ENCODE peak calls at places on chromosome 3, in four cellular contexts. V is activated CD8-positive, alpha-beta memory T cell treated with anti-CD3 and anti-CD28 coated beads for 4 hours; M is T-helper 1 cell; E is testis. C is an unnamed sample.

GRCh38 chr3:78221300-78221699 is 1181.4 kb downstream of the ROBO2 start:
- DNase-seq in V (no peak), M (no peak), E (no peak), C (no peak)

GRCh38 chr3:38493019-38493418 is 3.1 kb upstream of the EXOG start:
- DNase-seq in V (no peak), M (no peak), E (no peak), C (no peak)

GRCh38 chr3:195887670-195888069 is 20.7 kb downstream of the TNK2 start:
- DNase-seq in V (no peak), M (no peak), E (no peak), C (no peak)

GRCh38 chr3:108255131-108255530 is 32.9 kb upstream of the IFT57 start:
- DNase-seq in V (no peak), M (no peak), E (no peak), C (no peak)

GRCh38 chr3:16350041-16350952 is 85.3 kb downstream of the OXNAD1 start:
- DNase-seq in V (no peak), M (no peak), E (no peak), C (no peak)

GRCh38 chr3:28171962-28172361 is 69.5 kb upstream of the CMC1 start:
- DNase-seq in V (no peak), M (no peak), E (no peak), C (no peak)

GRCh38 chr3:119891944-119892721 is 110.2 kb downstream of the NR1I2 start:
- DNase-seq in V (peak; percentile 7), M (peak; percentile 20), E (peak; percentile 33), C (peak; percentile 25)

GRCh38 chr3:22122567-22122966 is 371.6 kb upstream of the ZNF385D start:
- DNase-seq in V (no peak), M (no peak), E (no peak), C (no peak)

GRCh38 chr3:127090218-127091160 is 102.4 kb upstream of the PRR23E start:
- DNase-seq in V (no peak), M (no peak), E (no peak), C (no peak)

GRCh38 chr3:53254190-53254809 is 1.5 kb downstream of the TKT start:
- DNase-seq in V (no peak), M (no peak), E (peak; percentile 35), C (no peak)

GRCh38 chr3:171528102-171528501 is 67.9 kb upstream of the TNIK start:
- DNase-seq in V (no peak), M (no peak), E (no peak), C (no peak)

GRCh38 chr3:195754906-195755305 is 34.1 kb downstream of the MUC20 start:
- DNase-seq in V (no peak), M (no peak), E (no peak), C (no peak)

GRCh38 chr3:10813425-10813824 is 2.6 kb upstream of the SLC6A11 start:
- DNase-seq in V (no peak), M (no peak), E (no peak), C (no peak)

GRCh38 chr3:76565496-76566210 is 474.2 kb upstream of the ROBO2 start:
- DNase-seq in V (no peak), M (no peak), E (no peak), C (no peak)

GRCh38 chr3:138079901-138080300 is 35.5 kb downstream of the DZIP1L start:
- DNase-seq in V (no peak), M (no peak), E (no peak), C (no peak)

GRCh38 chr3:40129981-40130380 is 179.5 kb upstream of the EIF1B start:
- DNase-seq in V (no peak), M (no peak), E (no peak), C (no peak)

GRCh38 chr3:46880884-46881818 is 3.6 kb downstream of the PTH1R start:
- DNase-seq in V (no peak), M (no peak), E (no peak), C (no peak)

GRCh38 chr3:172142074-172143059 is 103.0 kb downstream of the FNDC3B start:
- DNase-seq in V (no peak), M (no peak), E (no peak), C (no peak)

GRCh38 chr3:50873376-50874157 is 198.8 kb downstream of the DOCK3 start:
- DNase-seq in V (no peak), M (no peak), E (no peak), C (no peak)

GRCh38 chr3:155714295-155714718 is 30.6 kb downstream of the PLCH1 start:
- DNase-seq in V (no peak), M (no peak), E (no peak), C (no peak)

GRCh38 chr3:188861847-188862740 is 309.7 kb upstream of the TPRG1 start:
- DNase-seq in V (no peak), M (no peak), E (no peak), C (no peak)

GRCh38 chr3:145807990-145808389 is 353.0 kb downstream of the PLOD2 start:
- DNase-seq in V (no peak), M (no peak), E (no peak), C (peak; percentile 61)

GRCh38 chr3:13494463-13495350 is 14.6 kb downstream of the HDAC11 start:
- DNase-seq in V (no peak), M (peak; percentile 5), E (peak; percentile 46), C (no peak)

GRCh38 chr3:183303725-183304124 is 50.7 kb downstream of the B3GNT5 start:
- DNase-seq in V (no peak), M (no peak), E (no peak), C (no peak)

GRCh38 chr3:43581343-43581742 is 40.5 kb downstream of the ANO10 start:
- DNase-seq in V (no peak), M (no peak), E (no peak), C (no peak)

C was measured in adrenal gland.